ENCODE peak calls at places on chromosome 19, in five cellular contexts. D, R, Y, B and S are unnamed samples.

GRCh38 chr19:13095393-13095784 is 7.3 kb downstream of the LYL1 start:
- DNase-seq in R (peak), B (no peak), D (no peak), Y (no peak), S (no peak)

GRCh38 chr19:12792853-12793289 is 1.6 kb downstream of the JUNB start:
- DNase-seq in Y (peak), B (no peak), D (no peak), R (no peak), S (no peak)

GRCh38 chr19:18023596-18024212 is 15.7 kb downstream of the ARRDC2 start:
- DNase-seq in D (peak), Y (peak), B (no peak), R (peak), S (peak)

GRCh38 chr19:45402469-45403070 is 2.3 kb downstream of the PPP1R13L start:
- DNase-seq in Y (peak), R (peak), D (no peak), B (no peak), S (peak)

GRCh38 chr19:35451278-35452096 is 3.4 kb downstream of the FFAR2 start:
- DNase-seq in B (peak), Y (no peak), D (no peak), R (no peak), S (no peak)

GRCh38 chr19:11422163-11423068 is 3.3 kb upstream of the RGL3 start:
- DNase-seq in D (no peak), Y (peak), R (peak), B (peak), S (peak)

GRCh38 chr19:47598407-47599349 is 10.3 kb upstream of the BICRA start:
- DNase-seq in Y (peak), R (peak), D (peak), B (no peak), S (peak)

GRCh38 chr19:1470864-1471513 is 8.0 kb downstream of the C19orf25 start:
- DNase-seq in B (no peak), R (no peak), Y (no peak), D (no peak), S (no peak)

GRCh38 chr19:871446-872265 is 12.2 kb downstream of the CFD start:
- DNase-seq in R (no peak), D (no peak), Y (no peak), B (no peak), S (no peak)

GRCh38 chr19:3121396-3121795 is 14.4 kb upstream of the GNA15 start:
- DNase-seq in D (no peak), B (no peak), Y (no peak), R (no peak), S (no peak)

GRCh38 chr19:15587663-15588062 is 27.4 kb upstream of the CYP4F8 start:
- DNase-seq in B (no peak), Y (peak), D (no peak), R (peak), S (peak)

GRCh38 chr19:16888629-16889371 is at the start of gene F2RL3:
- DNase-seq in D (no peak), Y (peak), R (peak), B (no peak), S (peak)

GRCh38 chr19:41872775-41873647 is 4.1 kb upstream of the CD79A start:
- DNase-seq in D (no peak), Y (peak), B (no peak), R (peak), S (peak)

GRCh38 chr19:4449022-4449825 is 8.4 kb downstream of the UBXN6 start:
- DNase-seq in D (no peak), Y (no peak), R (no peak), B (no peak), S (no peak)

GRCh38 chr19:5339950-5340636 is 519 bp downstream of the PTPRS start:
- DNase-seq in D (no peak), R (no peak), Y (no peak), B (no peak), S (no peak)

GRCh38 chr19:11814707-11815050 is 606 bp downstream of the ZNF440 start:
- DNase-seq in D (no peak), R (no peak), B (no peak), Y (peak), S (no peak)

GRCh38 chr19:42252365-42253244 is 2.3 kb downstream of the ERF start:
- DNase-seq in B (no peak), Y (no peak), D (no peak), R (peak), S (no peak)

GRCh38 chr19:1590641-1591397 is 1.8 kb downstream of the MBD3 start:
- DNase-seq in B (no peak), D (no peak), R (no peak), Y (peak), S (no peak)

GRCh38 chr19:46825731-46826055 is 25.0 kb downstream of the AP2S1 start:
- DNase-seq in B (no peak), Y (no peak), D (no peak), R (no peak), S (no peak)

GRCh38 chr19:3507371-3508120 is 1.4 kb downstream of the FZR1 start:
- DNase-seq in R (no peak), D (no peak), B (no peak), Y (peak), S (peak)

GRCh38 chr19:14073232-14073924 is 792 bp downstream of the MISP3 start:
- DNase-seq in Y (peak), R (peak), D (no peak), B (no peak), S (peak)

GRCh38 chr19:32843716-32844245 is 25.8 kb downstream of the SLC7A9 start:
- DNase-seq in R (peak), D (no peak), Y (no peak), B (no peak), S (peak)

GRCh38 chr19:27705896-27706295 is 1507.1 kb downstream of the UQCRFS1 start:
- DNase-seq in B (no peak), R (no peak), D (no peak), Y (no peak), S (no peak)

GRCh38 chr19:11982526-11982925 is 17.7 kb downstream of the ZNF763 start:
- DNase-seq in R (no peak), Y (no peak), B (no peak), D (no peak), S (no peak)

GRCh38 chr19:54465367-54466109 is 2.0 kb upstream of the LENG9 start:
- DNase-seq in Y (no peak), D (no peak), B (no peak), R (no peak), S (no peak)

GRCh38 chr19:54463531-54464043 is at the start of gene LENG9:
- DNase-seq in Y (peak), R (peak), D (peak), B (no peak), S (peak)

GRCh38 chr19:54462713-54463530 is 656 bp downstream of the LENG9 start:
- DNase-seq in B (no peak), D (no peak), R (peak), Y (peak), S (peak)

GRCh38 chr19:54464044-54464623 is 556 bp upstream of the LENG9 start:
- DNase-seq in B (peak), D (peak), Y (peak), R (peak), S (peak)

DNA sequence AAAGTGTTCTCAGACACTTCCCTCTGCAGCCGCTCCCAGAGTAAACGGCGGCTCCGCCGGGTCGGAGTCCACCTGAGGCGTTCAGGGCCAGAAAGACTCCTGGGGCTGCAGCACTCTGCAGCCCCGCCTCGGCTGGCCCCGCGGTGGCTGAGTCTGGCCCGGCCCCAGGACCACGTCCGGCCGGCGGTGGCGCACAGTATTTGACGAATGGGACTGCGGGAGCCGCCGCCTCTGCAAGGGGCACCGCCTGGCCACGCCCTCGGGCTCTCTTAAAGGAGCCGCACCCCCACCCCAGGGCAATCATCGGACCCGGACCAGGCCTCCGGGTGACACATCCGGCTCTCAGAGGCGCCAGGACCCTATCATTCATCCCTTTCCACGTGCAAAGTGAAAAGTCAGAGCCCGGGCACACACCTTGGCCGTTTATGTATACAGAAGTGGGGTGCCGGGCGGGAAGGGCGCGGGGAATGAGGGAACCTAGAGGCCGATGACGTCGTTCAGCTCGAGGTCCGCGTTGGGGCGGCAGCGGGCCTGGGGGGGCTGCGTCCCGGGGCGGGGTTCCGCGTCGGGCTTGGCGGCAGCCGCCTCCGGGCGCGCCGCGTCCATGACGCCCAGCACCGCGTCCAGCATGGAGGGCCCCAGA is 1.2 kb upstream of the LENG9 start:
- DNase-seq in D (peak), B (no peak), R (peak), Y (peak), S (peak)
- TF ChIP-seq EP300 in D (no peak), B (no peak), R (no peak), Y (no peak), S (no peak)

DNA sequence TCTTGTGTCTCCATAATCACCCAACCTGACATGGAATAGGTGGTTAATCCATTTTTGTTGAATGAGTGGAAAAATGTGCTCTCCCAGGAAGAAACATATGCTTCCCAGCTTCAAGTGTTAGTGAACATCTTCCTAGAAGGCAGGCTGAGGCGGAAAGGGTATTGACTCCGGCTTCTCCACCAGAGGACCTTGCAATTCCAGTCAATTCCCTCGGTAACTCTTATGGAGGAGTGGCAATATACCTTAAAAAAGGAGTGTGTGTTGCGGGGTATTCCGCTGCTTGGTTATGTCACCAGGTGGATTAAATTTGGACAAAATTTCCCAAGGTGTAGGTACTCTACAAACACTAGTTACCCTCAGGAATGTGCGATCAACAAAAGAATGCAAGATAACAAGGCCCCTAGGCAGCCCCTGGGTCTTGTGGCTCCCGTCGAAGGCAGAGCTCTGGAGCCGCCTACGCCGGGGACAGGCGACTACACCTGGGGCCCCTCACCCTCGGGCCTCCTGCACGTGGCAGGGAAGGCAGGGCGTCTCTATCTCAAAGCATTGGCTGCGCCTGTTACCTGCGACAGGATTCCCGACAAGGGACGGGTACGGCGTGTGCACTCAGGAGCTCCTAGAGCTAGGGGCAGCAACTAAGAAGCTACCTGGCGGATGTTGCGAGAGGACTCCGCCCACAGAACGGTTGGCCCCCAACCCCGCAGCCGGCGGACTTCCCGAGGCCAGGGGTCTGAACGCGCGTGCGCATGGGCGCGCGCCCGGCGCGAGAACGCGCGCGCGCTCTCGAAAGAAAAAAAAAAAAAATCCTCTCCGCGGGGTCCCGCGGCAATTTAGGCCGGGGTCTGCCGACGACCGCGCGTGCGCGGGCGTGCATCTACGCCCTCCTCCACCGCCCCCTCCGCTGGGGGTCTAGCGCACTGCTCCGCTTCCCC is at the start of gene WDR87:
- DNase-seq in D (no peak), Y (peak), R (peak), B (no peak), S (peak)
- TF ChIP-seq POLR2AphosphoS5 in D (no peak), Y (no peak), R (no peak), B (no peak), S (no peak)

GRCh38 chr19:49987159-49987698 is 26.3 kb upstream of the SIGLEC11 start:
- DNase-seq in R (peak), Y (peak), D (peak), B (peak), S (peak)
- TF ChIP-seq CTCF in R (no peak), Y (peak), D (no peak), B (peak), S (no peak)

DNA sequence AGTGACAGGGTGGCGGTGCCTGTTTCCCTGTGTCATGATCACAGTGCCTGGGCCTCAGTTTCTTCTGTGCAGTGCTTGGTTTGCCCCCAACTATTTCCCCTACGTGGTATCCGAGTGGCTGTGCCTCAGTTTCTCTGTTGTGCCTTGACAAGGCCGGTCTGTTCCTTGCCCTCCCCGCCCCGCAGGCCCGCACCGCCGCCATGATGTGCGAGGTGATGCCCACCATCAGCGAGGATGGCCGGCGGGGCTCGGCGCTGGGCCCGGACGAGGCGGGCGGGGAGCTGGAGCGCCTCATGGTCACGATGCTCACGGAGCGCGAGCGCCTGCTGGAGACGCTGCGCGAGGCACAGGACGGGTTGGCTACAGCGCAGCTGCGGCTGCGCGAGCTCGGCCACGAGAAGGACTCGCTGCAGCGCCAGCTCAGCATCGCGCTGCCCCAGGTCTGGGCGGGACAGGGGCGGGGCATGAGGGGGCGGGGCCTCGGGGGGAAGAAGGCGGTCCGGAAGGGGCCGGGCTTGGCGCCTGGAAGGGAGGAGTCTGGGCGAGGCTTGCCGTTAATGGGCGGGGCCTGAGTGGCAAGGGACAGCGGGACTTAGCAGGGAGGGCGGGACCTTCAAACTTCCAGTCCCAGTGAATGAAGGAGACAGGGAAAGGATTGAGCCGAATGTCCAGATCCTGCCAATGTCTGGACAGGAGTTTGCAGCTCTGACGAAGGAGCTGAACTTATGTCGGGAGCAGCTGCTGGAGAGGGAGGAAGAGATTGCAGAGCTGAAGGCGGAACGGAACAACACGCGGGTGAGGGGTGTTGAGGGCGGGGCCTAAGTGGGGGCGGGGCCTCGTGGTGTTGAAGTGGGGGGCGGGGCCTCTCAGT is 8.6 kb downstream of the PPFIA3 start:
- DNase-seq in R (peak), B (peak), Y (peak), D (peak), S (peak)
- TF ChIP-seq EP300 in R (no peak), B (no peak), Y (no peak), D (no peak), S (no peak)

DNA sequence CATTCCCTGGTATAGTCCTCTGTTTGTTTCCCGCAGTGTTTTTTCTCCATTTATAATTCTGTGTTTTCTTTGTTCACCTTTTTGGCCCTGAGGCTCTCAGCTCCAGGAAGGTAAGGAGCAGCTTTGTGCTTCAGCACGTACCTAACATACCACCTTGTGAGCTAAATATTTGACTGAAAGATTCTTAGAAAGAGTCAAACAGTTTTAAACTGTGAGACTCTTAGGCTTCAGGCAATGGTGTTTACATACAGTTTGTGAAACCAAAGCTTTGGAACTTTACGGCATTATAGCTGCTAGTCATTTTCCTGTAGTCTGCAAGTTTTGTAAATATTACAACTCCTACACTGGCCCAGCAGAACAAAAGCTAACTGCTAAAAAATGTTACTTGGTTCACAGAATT is 39.0 kb upstream of the GPI start:
- DNase-seq in D (no peak), B (no peak), Y (no peak), R (no peak), S (no peak)
- TF ChIP-seq POLR2AphosphoS5 in D (no peak), B (no peak), Y (no peak), R (no peak), S (no peak)

DNA sequence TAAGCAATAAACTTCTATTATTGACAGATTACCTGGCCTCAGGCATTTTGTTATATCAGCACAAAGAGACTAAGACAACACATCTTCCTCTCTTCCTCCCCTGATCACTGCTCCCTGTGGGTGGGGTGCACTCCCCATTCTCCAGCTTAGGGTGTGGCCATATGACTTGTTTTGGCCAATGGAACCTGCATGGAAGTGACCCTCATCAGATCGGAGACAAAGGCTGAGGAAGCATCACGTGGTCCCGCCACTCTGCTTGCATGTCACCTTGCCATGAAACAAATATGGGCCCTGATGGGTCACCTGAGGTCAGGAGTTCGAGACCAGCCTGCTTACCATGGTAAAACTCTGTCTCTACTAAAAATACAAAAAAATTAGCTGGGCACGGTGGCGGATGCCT is 13.7 kb upstream of the CCL25 start:
- DNase-seq in R (no peak), B (no peak), Y (no peak), D (no peak), S (no peak)
- TF ChIP-seq CTCF in R (no peak), B (no peak), Y (no peak), D (no peak), S (no peak)

DNA sequence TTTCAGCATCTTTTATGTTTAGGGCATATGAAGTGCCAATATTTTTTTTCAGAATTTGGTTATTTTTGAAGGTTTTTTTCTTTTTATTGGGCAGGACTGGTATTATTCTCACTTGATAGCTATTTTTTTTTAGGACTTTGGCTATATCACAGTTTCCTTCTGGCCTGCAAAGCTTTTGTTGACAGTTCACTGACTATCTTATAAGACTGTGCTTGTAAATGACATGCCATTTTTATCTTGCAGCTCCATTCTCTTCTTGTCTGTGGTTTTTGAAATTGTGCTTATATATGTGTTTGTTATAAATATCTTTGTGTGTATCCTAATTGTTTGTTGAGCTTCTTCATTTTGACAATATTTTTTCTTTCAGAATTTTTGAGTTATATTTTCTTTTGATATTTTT is 26.4 kb upstream of the ZNF431 start:
- DNase-seq in D (no peak), B (no peak), R (no peak), Y (no peak), S (no peak)
- TF ChIP-seq EP300 in D (no peak), B (no peak), R (no peak), Y (no peak), S (no peak)